ENCODE peak calls at places on chromosomes 11 and 22, in nine cellular contexts. L is activated naive CD4-positive, alpha-beta T cell treated with anti-CD3 and anti-CD28 coated beads, Interleukin-2, amount 50 U/mL, for 72 hours; W is heart right ventricle; K is IMR-90; J is right lobe of liver; S is left lung; Y is activated CD8-positive, alpha-beta T cell treated with anti-CD3 and anti-CD28 coated beads for 36 hours; G is activated B cell treated with CpG ODN at 0.5 μM for 24 hours; A is activated T-helper 17 cell treated with anti-CD3 and anti-CD28 coated beads, Interleukin-2, amount 50 U/mL, for 72 hours. B is an unnamed sample.

GRCh38 chr22:24824250-24824649 is 18.2 kb downstream of the SGSM1 start:
- ATAC-seq in L (no peak), W (no peak), K (no peak), J (no peak), S (no peak), Y (no peak), G (no peak), A (no peak), B (no peak)

GRCh38 chr22:23114721-23115020 is 27.1 kb downstream of the RSPH14 start:
- ATAC-seq in L (no peak), W (no peak), K (no peak), J (no peak), S (no peak), Y (no peak), G (no peak), A (no peak), B (no peak)

GRCh38 chr11:106969660-106970059 is 48.6 kb downstream of the GUCY1A2 start:
- ATAC-seq in L (no peak), W (peak), K (no peak), J (no peak), S (no peak), Y (no peak), G (no peak), A (no peak), B (no peak)

GRCh38 chr11:77101043-77101537 is 1.6 kb upstream of the OMP start:
- ATAC-seq in L (peak), W (no peak), K (peak), J (no peak), S (no peak), Y (peak), G (no peak), A (peak), B (no peak)

GRCh38 chr11:125313271-125314222 is 149.0 kb downstream of the PKNOX2 start:
- ATAC-seq in L (no peak), W (peak), K (peak), J (peak), S (peak), Y (no peak), G (no peak), A (no peak), B (no peak)

GRCh38 chr11:68584991-68585524 is 99.3 kb upstream of the GAL start:
- ATAC-seq in L (peak), W (no peak), K (no peak), J (no peak), S (no peak), Y (peak), G (no peak), A (peak), B (no peak)

GRCh38 chr22:22137891-22138290 is 106.7 kb upstream of the VPREB1 start:
- ATAC-seq in L (no peak), W (no peak), K (no peak), J (no peak), S (no peak), Y (no peak), G (no peak), A (no peak), B (no peak)

GRCh38 chr11:83241291-83241946 is 44.7 kb downstream of the CCDC90B start:
- ATAC-seq in L (peak), W (no peak), K (peak), J (peak), S (peak), Y (peak), G (peak), A (peak), B (no peak)

GRCh38 chr22:38110008-38110862 is at the start of gene BAIAP2L2:
- ATAC-seq in L (no peak), W (no peak), K (no peak), J (no peak), S (peak), Y (no peak), G (no peak), A (no peak), B (no peak)

B was measured in gastroesophageal sphincter.